ENCODE peak calls at places on chromosomes 6 and 20, in six cellular contexts. One of them, this sample, is unnamed.

GRCh38 chr6:34200340-34200971 is 36.2 kb upstream of the HMGA1 start:
- DNase-seq in neuronal stem cell: no peak
- DNase-seq in trophoblast cell: no peak
- DNase-seq in IMR-90: no peak
- DNase-seq in mesendoderm: peak
- DNase-seq in H9: peak
- DNase-seq in this sample: no peak

GRCh38 chr20:49384437-49385434 is 97.7 kb downstream of the KCNB1 start:
- DNase-seq in trophoblast cell: peak
- DNase-seq in mesendoderm: peak
- DNase-seq in neuronal stem cell: peak
- DNase-seq in IMR-90: peak
- DNase-seq in H9: peak
- DNase-seq in this sample: peak

GRCh38 chr6:37516920-37517405 is 17.3 kb upstream of the CCDC167 start:
- DNase-seq in mesendoderm: no peak
- DNase-seq in trophoblast cell: no peak
- DNase-seq in neuronal stem cell: no peak
- DNase-seq in IMR-90: no peak
- DNase-seq in H9: no peak
- DNase-seq in this sample: no peak

GRCh38 chr20:63149531-63150207 is 66.3 kb downstream of the YTHDF1 start:
- DNase-seq in neuronal stem cell: no peak
- DNase-seq in trophoblast cell: no peak
- DNase-seq in mesendoderm: no peak
- DNase-seq in IMR-90: no peak
- DNase-seq in H9: no peak
- DNase-seq in this sample: no peak

GRCh38 chr6:163342571-163343539 is 71.7 kb upstream of the QKI start:
- DNase-seq in H9: no peak
- DNase-seq in IMR-90: no peak
- DNase-seq in neuronal stem cell: no peak
- DNase-seq in trophoblast cell: no peak
- DNase-seq in mesendoderm: no peak
- DNase-seq in this sample: no peak

GRCh38 chr20:32599783-32600340 is 14.7 kb upstream of the NOL4L start:
- DNase-seq in mesendoderm: no peak
- DNase-seq in trophoblast cell: peak
- DNase-seq in IMR-90: no peak
- DNase-seq in H9: no peak
- DNase-seq in neuronal stem cell: no peak
- DNase-seq in this sample: no peak

GRCh38 chr6:90997076-90997475 is 410.2 kb upstream of the MAP3K7 start:
- DNase-seq in neuronal stem cell: no peak
- DNase-seq in mesendoderm: no peak
- DNase-seq in IMR-90: no peak
- DNase-seq in H9: no peak
- DNase-seq in trophoblast cell: no peak
- DNase-seq in this sample: no peak

GRCh38 chr6:55319961-55320690 is 7.1 kb upstream of the GFRAL start:
- DNase-seq in trophoblast cell: peak
- DNase-seq in H9: no peak
- DNase-seq in mesendoderm: peak
- DNase-seq in IMR-90: no peak
- DNase-seq in neuronal stem cell: no peak
- DNase-seq in this sample: peak

GRCh38 chr20:60063739-60064138 is 105.5 kb downstream of the CDH26 start:
- DNase-seq in neuronal stem cell: no peak
- DNase-seq in IMR-90: no peak
- DNase-seq in trophoblast cell: no peak
- DNase-seq in H9: peak
- DNase-seq in mesendoderm: no peak
- DNase-seq in this sample: no peak

GRCh38 chr20:32129863-32130262 is 20.3 kb downstream of the TM9SF4 start:
- DNase-seq in neuronal stem cell: no peak
- DNase-seq in trophoblast cell: no peak
- DNase-seq in mesendoderm: no peak
- DNase-seq in H9: no peak
- DNase-seq in IMR-90: no peak
- DNase-seq in this sample: no peak

GRCh38 chr6:5723905-5724691 is 282.6 kb downstream of the NRN1 start:
- DNase-seq in neuronal stem cell: no peak
- DNase-seq in H9: no peak
- DNase-seq in mesendoderm: no peak
- DNase-seq in trophoblast cell: peak
- DNase-seq in IMR-90: no peak
- DNase-seq in this sample: no peak

GRCh38 chr6:36368921-36369880 is 18.3 kb downstream of the ETV7 start:
- DNase-seq in neuronal stem cell: no peak
- DNase-seq in trophoblast cell: peak
- DNase-seq in IMR-90: peak
- DNase-seq in H9: no peak
- DNase-seq in mesendoderm: peak
- DNase-seq in this sample: peak

GRCh38 chr20:45588800-45589199 is 9.7 kb upstream of the WFDC8 start:
- DNase-seq in H9: no peak
- DNase-seq in neuronal stem cell: no peak
- DNase-seq in trophoblast cell: no peak
- DNase-seq in IMR-90: no peak
- DNase-seq in mesendoderm: peak
- DNase-seq in this sample: no peak

GRCh38 chr6:129936329-129937165 is 75.4 kb upstream of the TMEM244 start:
- DNase-seq in trophoblast cell: peak
- DNase-seq in mesendoderm: peak
- DNase-seq in IMR-90: peak
- DNase-seq in neuronal stem cell: peak
- DNase-seq in H9: peak
- DNase-seq in this sample: peak

GRCh38 chr20:5100684-5101347 is 18.9 kb downstream of the PCNA start:
- DNase-seq in neuronal stem cell: peak
- DNase-seq in mesendoderm: peak
- DNase-seq in H9: peak
- DNase-seq in IMR-90: peak
- DNase-seq in trophoblast cell: peak
- DNase-seq in this sample: peak

GRCh38 chr6:32457054-32457453 is 17.4 kb downstream of the HLA-DRA start:
- DNase-seq in H9: no peak
- DNase-seq in IMR-90: no peak
- DNase-seq in trophoblast cell: no peak
- DNase-seq in neuronal stem cell: no peak
- DNase-seq in mesendoderm: no peak
- DNase-seq in this sample: no peak

GRCh38 chr6:66086532-66086931 is 379.5 kb upstream of the EYS start:
- DNase-seq in trophoblast cell: no peak
- DNase-seq in neuronal stem cell: no peak
- DNase-seq in H9: no peak
- DNase-seq in IMR-90: no peak
- DNase-seq in mesendoderm: no peak
- DNase-seq in this sample: no peak

GRCh38 chr20:45374101-45374467 is 4.0 kb downstream of the TP53TG5 start:
- DNase-seq in trophoblast cell: no peak
- DNase-seq in H9: no peak
- DNase-seq in neuronal stem cell: no peak
- DNase-seq in mesendoderm: no peak
- DNase-seq in IMR-90: no peak
- DNase-seq in this sample: no peak

GRCh38 chr20:3749689-3750639 is 17.5 kb downstream of the HSPA12B start:
- DNase-seq in trophoblast cell: no peak
- DNase-seq in mesendoderm: peak
- DNase-seq in H9: peak
- DNase-seq in neuronal stem cell: peak
- DNase-seq in IMR-90: no peak
- DNase-seq in this sample: peak

GRCh38 chr20:63497946-63498935 is 642 bp downstream of the EEF1A2 start:
- DNase-seq in trophoblast cell: peak
- DNase-seq in IMR-90: peak
- DNase-seq in H9: peak
- DNase-seq in neuronal stem cell: no peak
- DNase-seq in mesendoderm: peak
- DNase-seq in this sample: peak

GRCh38 chr6:134111062-134111677 is 58.7 kb upstream of the SLC2A12 start:
- DNase-seq in H9: peak
- DNase-seq in neuronal stem cell: peak
- DNase-seq in IMR-90: peak
- DNase-seq in trophoblast cell: peak
- DNase-seq in mesendoderm: peak
- DNase-seq in this sample: peak

GRCh38 chr6:159324599-159324998 is 155.4 kb downstream of the FNDC1 start:
- DNase-seq in trophoblast cell: no peak
- DNase-seq in mesendoderm: no peak
- DNase-seq in IMR-90: no peak
- DNase-seq in H9: no peak
- DNase-seq in neuronal stem cell: no peak
- DNase-seq in this sample: no peak

GRCh38 chr20:4067600-4068261 is 52.4 kb upstream of the RNF24 start:
- DNase-seq in neuronal stem cell: no peak
- DNase-seq in mesendoderm: no peak
- DNase-seq in trophoblast cell: peak
- DNase-seq in H9: no peak
- DNase-seq in IMR-90: peak
- DNase-seq in this sample: peak

GRCh38 chr6:82013561-82014275 is 233.8 kb downstream of the IBTK start:
- DNase-seq in neuronal stem cell: no peak
- DNase-seq in H9: no peak
- DNase-seq in IMR-90: peak
- DNase-seq in trophoblast cell: peak
- DNase-seq in mesendoderm: no peak
- DNase-seq in this sample: peak

GRCh38 chr20:25622450-25623224 is 1.2 kb downstream of the NANP start:
- DNase-seq in mesendoderm: no peak
- DNase-seq in H9: no peak
- DNase-seq in trophoblast cell: peak
- DNase-seq in neuronal stem cell: no peak
- DNase-seq in IMR-90: peak
- DNase-seq in this sample: no peak

GRCh38 chr6:167848783-167849182 is 22.1 kb downstream of the AFDN start:
- DNase-seq in H9: no peak
- DNase-seq in IMR-90: no peak
- DNase-seq in mesendoderm: no peak
- DNase-seq in trophoblast cell: no peak
- DNase-seq in neuronal stem cell: no peak
- DNase-seq in this sample: no peak
- H3K23ac ChIP-seq in H9: no peak
- H3K23ac ChIP-seq in IMR-90: no peak
- H3K23ac ChIP-seq in mesendoderm: no peak
- H3K23ac ChIP-seq in trophoblast cell: no peak
- H3K23ac ChIP-seq in neuronal stem cell: no peak
- H3K23ac ChIP-seq in this sample: no peak

DNA sequence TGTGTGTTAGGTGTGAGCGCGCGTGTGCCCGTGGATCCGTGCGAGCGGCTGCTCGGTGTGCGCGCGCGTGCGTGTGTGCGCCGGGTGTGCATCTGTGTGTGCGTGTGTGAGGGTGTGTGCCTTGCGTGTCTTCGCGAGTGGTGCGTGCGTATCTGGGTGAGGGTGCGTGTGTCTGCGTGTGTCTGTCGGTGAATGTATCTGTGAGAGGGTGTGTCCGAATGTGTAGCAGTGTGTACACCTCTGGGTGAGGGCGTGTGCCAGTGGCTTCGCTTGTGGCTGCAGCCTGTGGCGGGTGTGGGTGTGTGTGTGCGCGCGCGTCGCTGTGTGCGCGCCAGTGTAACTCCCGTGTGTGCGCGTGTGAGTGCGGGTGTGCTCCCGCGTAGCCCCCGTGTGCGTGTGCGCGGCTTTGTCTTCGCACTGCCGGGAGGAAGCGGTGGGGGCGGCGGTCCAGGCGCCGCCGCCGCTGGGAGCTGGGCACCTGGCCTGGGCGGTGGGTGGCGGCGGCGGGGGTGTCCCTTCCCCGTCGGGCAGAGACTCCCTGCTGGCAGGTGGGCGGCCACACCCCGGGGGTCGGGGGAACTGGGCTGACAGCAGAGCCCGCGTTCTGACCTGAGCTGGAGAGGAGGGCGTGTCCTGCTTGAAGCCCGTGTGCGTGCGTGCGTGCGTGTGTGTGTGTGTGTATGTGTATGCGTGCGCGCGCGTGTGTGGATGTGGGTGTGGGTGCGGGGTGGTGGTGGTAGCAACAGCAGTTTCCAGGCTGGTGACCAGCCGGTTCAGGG is 61.3 kb upstream of the EPB41L1 start:
- DNase-seq in mesendoderm: no peak
- DNase-seq in H9: no peak
- DNase-seq in trophoblast cell: no peak
- DNase-seq in IMR-90: no peak
- DNase-seq in neuronal stem cell: no peak
- DNase-seq in this sample: peak
- H3K23ac ChIP-seq in mesendoderm: peak
- H3K23ac ChIP-seq in H9: peak
- H3K23ac ChIP-seq in trophoblast cell: peak
- H3K23ac ChIP-seq in IMR-90: peak
- H3K23ac ChIP-seq in neuronal stem cell: peak
- H3K23ac ChIP-seq in this sample: no peak

GRCh38 chr20:40339661-40340449 is 349.2 kb downstream of the MAFB start:
- DNase-seq in trophoblast cell: no peak
- DNase-seq in mesendoderm: no peak
- DNase-seq in H9: no peak
- DNase-seq in neuronal stem cell: no peak
- DNase-seq in IMR-90: no peak
- DNase-seq in this sample: peak
- H3K23ac ChIP-seq in trophoblast cell: no peak
- H3K23ac ChIP-seq in mesendoderm: no peak
- H3K23ac ChIP-seq in H9: no peak
- H3K23ac ChIP-seq in neuronal stem cell: no peak
- H3K23ac ChIP-seq in IMR-90: no peak
- H3K23ac ChIP-seq in this sample: no peak

GRCh38 chr6:164410017-164410416 is 899.4 kb downstream of the C6orf118 start:
- DNase-seq in H9: no peak
- DNase-seq in mesendoderm: no peak
- DNase-seq in trophoblast cell: no peak
- DNase-seq in IMR-90: no peak
- DNase-seq in neuronal stem cell: no peak
- DNase-seq in this sample: no peak
- H3K23ac ChIP-seq in H9: no peak
- H3K23ac ChIP-seq in mesendoderm: no peak
- H3K23ac ChIP-seq in trophoblast cell: no peak
- H3K23ac ChIP-seq in IMR-90: no peak
- H3K23ac ChIP-seq in neuronal stem cell: no peak
- H3K23ac ChIP-seq in this sample: no peak

GRCh38 chr6:2524090-2524489 is 226.6 kb downstream of the MYLK4 start:
- DNase-seq in H9: no peak
- DNase-seq in trophoblast cell: no peak
- DNase-seq in IMR-90: no peak
- DNase-seq in neuronal stem cell: no peak
- DNase-seq in mesendoderm: peak
- DNase-seq in this sample: no peak
- H3K23ac ChIP-seq in H9: no peak
- H3K23ac ChIP-seq in trophoblast cell: no peak
- H3K23ac ChIP-seq in IMR-90: no peak
- H3K23ac ChIP-seq in neuronal stem cell: no peak
- H3K23ac ChIP-seq in mesendoderm: no peak
- H3K23ac ChIP-seq in this sample: no peak

This sample was measured in mesenchymal stem cell.